ENCODE peak calls at places on chromosome 11, in ten cellular contexts. One of them, this sample, is unnamed.
A peak's percentile ranks its signal among the peaks of the same experiment; 100 is the strongest.

GRCh38 chr11:57668467-57668890 is 565 bp downstream of the ZDHHC5 start:
- DNase-seq in GM13976: no peak
- DNase-seq in IMR-90: no peak
- DNase-seq in body of pancreas: no peak
- DNase-seq in left ventricle myocardium inferior: no peak
- DNase-seq in tibial nerve: no peak
- DNase-seq in mucosa of descending colon: no peak
- DNase-seq in bronchial epithelial cell: no peak
- DNase-seq in GM12865: peak; percentile 47
- DNase-seq in HCT116: no peak
- DNase-seq in this sample: peak; percentile 68

GRCh38 chr11:43907028-43907966 is 26.7 kb downstream of the ALKBH3 start:
- DNase-seq in bronchial epithelial cell: peak; percentile 63
- DNase-seq in IMR-90: no peak
- DNase-seq in left ventricle myocardium inferior: no peak
- DNase-seq in GM13976: no peak
- DNase-seq in mucosa of descending colon: no peak
- DNase-seq in tibial nerve: no peak
- DNase-seq in HCT116: no peak
- DNase-seq in body of pancreas: no peak
- DNase-seq in GM12865: no peak
- DNase-seq in this sample: no peak

GRCh38 chr11:69959461-69959860 is 118.7 kb upstream of the ANO1 start:
- DNase-seq in mucosa of descending colon: no peak
- DNase-seq in body of pancreas: no peak
- DNase-seq in tibial nerve: no peak
- DNase-seq in bronchial epithelial cell: no peak
- DNase-seq in GM12865: no peak
- DNase-seq in left ventricle myocardium inferior: no peak
- DNase-seq in GM13976: no peak
- DNase-seq in HCT116: no peak
- DNase-seq in IMR-90: no peak
- DNase-seq in this sample: no peak

GRCh38 chr11:40241524-40242037 is 1217.9 kb downstream of the LRRC4C start:
- DNase-seq in GM13976: peak; percentile 2
- DNase-seq in HCT116: no peak
- DNase-seq in body of pancreas: no peak
- DNase-seq in bronchial epithelial cell: no peak
- DNase-seq in left ventricle myocardium inferior: no peak
- DNase-seq in tibial nerve: no peak
- DNase-seq in GM12865: peak; percentile 76
- DNase-seq in mucosa of descending colon: no peak
- DNase-seq in IMR-90: no peak
- DNase-seq in this sample: peak; percentile 38

GRCh38 chr11:113977071-113977490 is 2.2 kb downstream of the HTR3A start:
- DNase-seq in HCT116: no peak
- DNase-seq in left ventricle myocardium inferior: no peak
- DNase-seq in GM13976: no peak
- DNase-seq in GM12865: no peak
- DNase-seq in body of pancreas: no peak
- DNase-seq in tibial nerve: no peak
- DNase-seq in bronchial epithelial cell: no peak
- DNase-seq in IMR-90: no peak
- DNase-seq in mucosa of descending colon: no peak
- DNase-seq in this sample: no peak

GRCh38 chr11:1384206-1384965 is 5.3 kb upstream of the BRSK2 start:
- DNase-seq in tibial nerve: no peak
- DNase-seq in GM13976: no peak
- DNase-seq in GM12865: peak; percentile 36
- DNase-seq in bronchial epithelial cell: no peak
- DNase-seq in HCT116: no peak
- DNase-seq in mucosa of descending colon: no peak
- DNase-seq in IMR-90: peak; percentile 19
- DNase-seq in left ventricle myocardium inferior: no peak
- DNase-seq in body of pancreas: no peak
- DNase-seq in this sample: no peak

GRCh38 chr11:76232026-76232665 is 25.8 kb upstream of the WNT11 start:
- DNase-seq in left ventricle myocardium inferior: no peak
- DNase-seq in bronchial epithelial cell: no peak
- DNase-seq in body of pancreas: no peak
- DNase-seq in mucosa of descending colon: peak; percentile 28
- DNase-seq in GM13976: peak; percentile 83
- DNase-seq in GM12865: peak; percentile 83
- DNase-seq in IMR-90: no peak
- DNase-seq in HCT116: no peak
- DNase-seq in tibial nerve: no peak
- DNase-seq in this sample: no peak

GRCh38 chr11:26963764-26964163 is 30.1 kb upstream of the FIBIN start:
- DNase-seq in left ventricle myocardium inferior: no peak
- DNase-seq in bronchial epithelial cell: peak; percentile 49
- DNase-seq in GM13976: no peak
- DNase-seq in HCT116: no peak
- DNase-seq in body of pancreas: no peak
- DNase-seq in tibial nerve: no peak
- DNase-seq in mucosa of descending colon: no peak
- DNase-seq in IMR-90: no peak
- DNase-seq in GM12865: no peak
- DNase-seq in this sample: no peak

GRCh38 chr11:36608491-36609199 is 10.6 kb upstream of the RAG2 start:
- DNase-seq in bronchial epithelial cell: no peak
- DNase-seq in left ventricle myocardium inferior: no peak
- DNase-seq in GM13976: no peak
- DNase-seq in GM12865: no peak
- DNase-seq in tibial nerve: no peak
- DNase-seq in mucosa of descending colon: no peak
- DNase-seq in HCT116: no peak
- DNase-seq in IMR-90: no peak
- DNase-seq in body of pancreas: no peak
- DNase-seq in this sample: no peak

GRCh38 chr11:29272019-29272654 is 744.7 kb downstream of the KCNA4 start:
- DNase-seq in GM12865: no peak
- DNase-seq in HCT116: peak; percentile 38
- DNase-seq in mucosa of descending colon: no peak
- DNase-seq in left ventricle myocardium inferior: no peak
- DNase-seq in GM13976: no peak
- DNase-seq in bronchial epithelial cell: peak; percentile 64
- DNase-seq in tibial nerve: no peak
- DNase-seq in body of pancreas: no peak
- DNase-seq in IMR-90: peak; percentile 55
- DNase-seq in this sample: no peak
- TF ChIP-seq CTCF in GM12865: peak; percentile 12
- TF ChIP-seq CTCF in HCT116: peak; percentile 46
- TF ChIP-seq CTCF in mucosa of descending colon: no peak
- TF ChIP-seq CTCF in left ventricle myocardium inferior: no peak
- TF ChIP-seq CTCF in GM13976: no peak
- TF ChIP-seq CTCF in bronchial epithelial cell: peak; percentile 51
- TF ChIP-seq CTCF in tibial nerve: no peak
- TF ChIP-seq CTCF in body of pancreas: no peak
- TF ChIP-seq CTCF in IMR-90: peak; percentile 58
- TF ChIP-seq CTCF in this sample: no peak

DNA sequence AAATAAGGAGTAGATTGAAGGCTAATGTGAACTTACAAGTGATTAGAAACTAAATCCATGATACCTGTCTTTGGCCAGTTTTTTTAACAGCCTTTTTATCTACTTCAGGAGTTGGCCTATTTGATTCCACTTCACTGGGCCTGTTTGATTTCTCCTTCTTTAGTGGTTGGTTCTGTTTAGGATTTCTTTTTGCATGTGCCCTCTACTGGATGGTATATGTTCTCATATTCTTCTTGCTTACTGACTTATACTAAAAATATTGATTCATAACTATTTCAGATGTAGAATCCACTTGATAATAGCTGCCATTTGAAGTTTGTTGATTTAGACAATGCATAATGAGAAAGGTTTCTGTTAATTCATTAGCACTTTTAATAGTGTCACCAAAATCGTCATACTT is 53.9 kb downstream of the USP47 start:
- DNase-seq in GM13976: no peak
- DNase-seq in mucosa of descending colon: no peak
- DNase-seq in HCT116: no peak
- DNase-seq in GM12865: no peak
- DNase-seq in body of pancreas: no peak
- DNase-seq in left ventricle myocardium inferior: no peak
- DNase-seq in bronchial epithelial cell: peak; percentile 20
- DNase-seq in tibial nerve: no peak
- DNase-seq in IMR-90: peak; percentile 10
- DNase-seq in this sample: no peak
- TF ChIP-seq CTCF in GM13976: no peak
- TF ChIP-seq CTCF in mucosa of descending colon: no peak
- TF ChIP-seq CTCF in HCT116: peak; percentile 27
- TF ChIP-seq CTCF in GM12865: no peak
- TF ChIP-seq CTCF in body of pancreas: peak; percentile 24
- TF ChIP-seq CTCF in left ventricle myocardium inferior: peak; percentile 28
- TF ChIP-seq CTCF in bronchial epithelial cell: no peak
- TF ChIP-seq CTCF in tibial nerve: no peak
- TF ChIP-seq CTCF in IMR-90: peak; percentile 26
- TF ChIP-seq CTCF in this sample: no peak

GRCh38 chr11:122656631-122657101 is 1.1 kb downstream of the UBASH3B start:
- DNase-seq in mucosa of descending colon: peak; percentile 26
- DNase-seq in body of pancreas: peak; percentile 44
- DNase-seq in GM13976: peak; percentile 61
- DNase-seq in HCT116: no peak
- DNase-seq in left ventricle myocardium inferior: peak; percentile 36
- DNase-seq in IMR-90: peak; percentile 56
- DNase-seq in tibial nerve: no peak
- DNase-seq in bronchial epithelial cell: peak; percentile 33
- DNase-seq in GM12865: peak; percentile 4
- DNase-seq in this sample: peak; percentile 43

GRCh38 chr11:122652495-122652894 is 3.0 kb upstream of the UBASH3B start:
- DNase-seq in left ventricle myocardium inferior: no peak
- DNase-seq in bronchial epithelial cell: no peak
- DNase-seq in HCT116: no peak
- DNase-seq in body of pancreas: no peak
- DNase-seq in mucosa of descending colon: no peak
- DNase-seq in IMR-90: no peak
- DNase-seq in GM12865: no peak
- DNase-seq in GM13976: no peak
- DNase-seq in tibial nerve: no peak
- DNase-seq in this sample: no peak

GRCh38 chr11:122656073-122656630 is 630 bp downstream of the UBASH3B start:
- DNase-seq in left ventricle myocardium inferior: peak; percentile 35
- DNase-seq in mucosa of descending colon: peak; percentile 37
- DNase-seq in IMR-90: peak; percentile 66
- DNase-seq in bronchial epithelial cell: peak; percentile 44
- DNase-seq in body of pancreas: peak; percentile 55
- DNase-seq in GM13976: peak; percentile 75
- DNase-seq in GM12865: peak; percentile 35
- DNase-seq in tibial nerve: peak; percentile 23
- DNase-seq in HCT116: no peak
- DNase-seq in this sample: peak; percentile 43

GRCh38 chr11:122653911-122654310 is 1.6 kb upstream of the UBASH3B start:
- DNase-seq in bronchial epithelial cell: peak; percentile 32
- DNase-seq in GM12865: no peak
- DNase-seq in HCT116: no peak
- DNase-seq in mucosa of descending colon: no peak
- DNase-seq in GM13976: no peak
- DNase-seq in left ventricle myocardium inferior: no peak
- DNase-seq in IMR-90: peak; percentile 60
- DNase-seq in body of pancreas: no peak
- DNase-seq in tibial nerve: no peak
- DNase-seq in this sample: no peak

DNA sequence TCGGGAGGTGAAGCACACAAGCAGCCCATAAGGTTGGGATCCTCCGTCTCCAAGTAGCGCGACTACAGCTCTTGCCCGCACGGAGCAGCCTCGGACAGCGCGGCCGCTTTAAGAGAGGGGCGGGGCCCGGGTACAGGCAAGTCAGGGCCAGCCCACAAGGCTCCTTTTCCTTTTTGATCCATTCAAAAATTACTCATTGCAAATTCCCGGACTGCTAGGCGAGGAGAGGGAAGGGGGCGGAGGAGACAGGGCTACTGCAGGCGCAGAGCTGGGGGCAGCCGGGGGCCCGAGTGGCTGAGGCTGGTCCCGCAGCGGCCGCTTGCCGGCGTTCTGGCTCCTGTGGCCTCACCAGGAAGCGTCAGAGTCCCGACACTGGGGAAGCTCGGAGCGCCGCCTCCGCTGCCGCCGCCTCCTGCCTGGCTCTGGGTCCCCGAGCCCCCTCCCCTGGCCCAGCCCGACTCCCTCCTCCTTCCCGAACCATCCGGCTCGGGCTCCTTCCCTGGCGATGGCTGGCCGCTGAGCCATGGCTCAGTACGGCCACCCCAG is at the start of gene UBASH3B:
- DNase-seq in IMR-90: peak; percentile 89
- DNase-seq in GM13976: peak; percentile 79
- DNase-seq in left ventricle myocardium inferior: peak; percentile 79
- DNase-seq in tibial nerve: peak; percentile 48
- DNase-seq in mucosa of descending colon: peak; percentile 86
- DNase-seq in bronchial epithelial cell: peak; percentile 88
- DNase-seq in GM12865: peak; percentile 65
- DNase-seq in body of pancreas: peak; percentile 86
- DNase-seq in HCT116: peak; percentile 71
- DNase-seq in this sample: peak; percentile 76
- TF ChIP-seq CTCF in IMR-90: no peak
- TF ChIP-seq CTCF in GM13976: no peak
- TF ChIP-seq CTCF in left ventricle myocardium inferior: peak; percentile 29
- TF ChIP-seq CTCF in tibial nerve: peak; percentile 36
- TF ChIP-seq CTCF in mucosa of descending colon: no peak
- TF ChIP-seq CTCF in bronchial epithelial cell: no peak
- TF ChIP-seq CTCF in GM12865: no peak
- TF ChIP-seq CTCF in body of pancreas: no peak
- TF ChIP-seq CTCF in HCT116: no peak
- TF ChIP-seq CTCF in this sample: no peak

GRCh38 chr11:125367710-125368109 is 128.4 kb downstream of the FEZ1 start:
- DNase-seq in GM12865: no peak
- DNase-seq in HCT116: no peak
- DNase-seq in body of pancreas: no peak
- DNase-seq in IMR-90: no peak
- DNase-seq in left ventricle myocardium inferior: no peak
- DNase-seq in tibial nerve: no peak
- DNase-seq in mucosa of descending colon: no peak
- DNase-seq in bronchial epithelial cell: no peak
- DNase-seq in GM13976: no peak
- DNase-seq in this sample: no peak

GRCh38 chr11:125360066-125360465 is 136.0 kb downstream of the FEZ1 start:
- DNase-seq in GM13976: no peak
- DNase-seq in IMR-90: no peak
- DNase-seq in mucosa of descending colon: no peak
- DNase-seq in tibial nerve: no peak
- DNase-seq in left ventricle myocardium inferior: no peak
- DNase-seq in body of pancreas: no peak
- DNase-seq in GM12865: no peak
- DNase-seq in HCT116: no peak
- DNase-seq in bronchial epithelial cell: no peak
- DNase-seq in this sample: no peak

GRCh38 chr11:125368757-125369156 is 127.3 kb downstream of the FEZ1 start:
- DNase-seq in GM12865: no peak
- DNase-seq in left ventricle myocardium inferior: no peak
- DNase-seq in mucosa of descending colon: no peak
- DNase-seq in IMR-90: no peak
- DNase-seq in tibial nerve: no peak
- DNase-seq in bronchial epithelial cell: no peak
- DNase-seq in GM13976: no peak
- DNase-seq in body of pancreas: no peak
- DNase-seq in HCT116: no peak
- DNase-seq in this sample: no peak

GRCh38 chr11:125365196-125365931 is 130.7 kb downstream of the FEZ1 start:
- DNase-seq in HCT116: no peak
- DNase-seq in GM12865: no peak
- DNase-seq in body of pancreas: no peak
- DNase-seq in IMR-90: no peak
- DNase-seq in tibial nerve: no peak
- DNase-seq in GM13976: no peak
- DNase-seq in left ventricle myocardium inferior: no peak
- DNase-seq in bronchial epithelial cell: no peak
- DNase-seq in mucosa of descending colon: no peak
- DNase-seq in this sample: no peak

GRCh38 chr11:125364085-125364822 is 131.8 kb downstream of the FEZ1 start:
- DNase-seq in bronchial epithelial cell: peak; percentile 60
- DNase-seq in GM13976: no peak
- DNase-seq in tibial nerve: no peak
- DNase-seq in left ventricle myocardium inferior: no peak
- DNase-seq in HCT116: no peak
- DNase-seq in body of pancreas: no peak
- DNase-seq in mucosa of descending colon: no peak
- DNase-seq in GM12865: no peak
- DNase-seq in IMR-90: peak; percentile 81
- DNase-seq in this sample: no peak
- TF ChIP-seq CTCF in bronchial epithelial cell: no peak
- TF ChIP-seq CTCF in GM13976: no peak
- TF ChIP-seq CTCF in tibial nerve: no peak
- TF ChIP-seq CTCF in left ventricle myocardium inferior: no peak
- TF ChIP-seq CTCF in HCT116: peak; percentile 8
- TF ChIP-seq CTCF in body of pancreas: no peak
- TF ChIP-seq CTCF in mucosa of descending colon: no peak
- TF ChIP-seq CTCF in GM12865: no peak
- TF ChIP-seq CTCF in IMR-90: peak; percentile 15
- TF ChIP-seq CTCF in this sample: no peak

This sample was measured in mesothelial cell of epicardium.